ENCODE peak calls at places on chromosomes 11 and 22, in eight cellular contexts. I is brain microvascular endothelial cell, K is endothelial cell, H is astrocyte of the spinal cord, Z is Peyer's patch, G is progenitor cell of endocrine pancreas, Y is GM20000, W is choroid plexus epithelial cell. U is an unnamed sample.

GRCh38 chr22:32615874-32616564 is 141.4 kb downstream of the FBXO7 start:
- DNase-seq in I (no peak), K (no peak), H (no peak), Z (no peak), G (no peak), Y (no peak), W (no peak), U (no peak)

GRCh38 chr11:34204396-34205279 is 99.2 kb downstream of the NAT10 start:
- DNase-seq in I (no peak), K (no peak), H (peak; percentile 49), Z (no peak), G (no peak), Y (no peak), W (no peak), U (no peak)

GRCh38 chr22:36104988-36105387 is 55.6 kb downstream of the APOL3 start:
- DNase-seq in I (peak; percentile 12), K (no peak), H (no peak), Z (no peak), G (no peak), Y (no peak), W (no peak), U (no peak)

GRCh38 chr11:26805001-26805400 is 83.1 kb upstream of the SLC5A12 start:
- DNase-seq in I (no peak), K (no peak), H (no peak), Z (no peak), G (no peak), Y (no peak), W (peak; percentile 53), U (no peak)

GRCh38 chr11:60915250-60915914 is 1.4 kb downstream of the TMEM109 start:
- DNase-seq in I (peak; percentile 36), K (peak; percentile 59), H (peak; percentile 56), Z (peak; percentile 90), G (no peak), Y (peak; percentile 87), W (peak; percentile 44), U (peak; percentile 84)

GRCh38 chr11:73162196-73162740 is 20.1 kb upstream of the FCHSD2 start:
- DNase-seq in I (no peak), K (no peak), H (no peak), Z (no peak), G (no peak), Y (no peak), W (no peak), U (no peak)

GRCh38 chr11:11876458-11876857 is 34.7 kb downstream of the USP47 start:
- DNase-seq in I (peak; percentile 20), K (peak; percentile 27), H (no peak), Z (no peak), G (no peak), Y (no peak), W (peak; percentile 30), U (no peak)

GRCh38 chr22:43129426-43130425 is 13.5 kb downstream of the MCAT start:
- DNase-seq in I (no peak), K (no peak), H (no peak), Z (no peak), G (no peak), Y (no peak), W (no peak), U (no peak)

GRCh38 chr22:22753526-22754267 is 109.3 kb downstream of the GGTLC2 start:
- DNase-seq in I (peak; percentile 12), K (peak; percentile 77), H (peak; percentile 3), Z (peak; percentile 79), G (peak; percentile 58), Y (peak; percentile 80), W (peak; percentile 65), U (peak; percentile 76)

GRCh38 chr11:57646221-57646620 is 3.5 kb downstream of the YPEL4 start:
- DNase-seq in I (no peak), K (no peak), H (no peak), Z (no peak), G (no peak), Y (no peak), W (no peak), U (peak; percentile 22)

GRCh38 chr11:57647368-57647767 is 2.3 kb downstream of the YPEL4 start:
- DNase-seq in I (no peak), K (no peak), H (no peak), Z (no peak), G (no peak), Y (no peak), W (no peak), U (no peak)

GRCh38 chr11:57646756-57647303 is 2.9 kb downstream of the YPEL4 start:
- DNase-seq in I (no peak), K (no peak), H (no peak), Z (no peak), G (no peak), Y (no peak), W (no peak), U (no peak)

GRCh38 chr11:57644748-57645715 is 4.7 kb downstream of the YPEL4 start:
- DNase-seq in I (peak; percentile 62), K (peak; percentile 82), H (peak; percentile 74), Z (peak; percentile 83), G (peak; percentile 78), Y (peak; percentile 85), W (peak; percentile 84), U (peak; percentile 84)

GRCh38 chr11:57645716-57646085 is 4.0 kb downstream of the YPEL4 start:
- DNase-seq in I (no peak), K (no peak), H (no peak), Z (no peak), G (no peak), Y (no peak), W (no peak), U (no peak)
- TF ChIP-seq CTCF in I (no peak), K (no peak), H (no peak), Z (no peak), G (no peak), Y (no peak), W (no peak), U (no peak)

DNA sequence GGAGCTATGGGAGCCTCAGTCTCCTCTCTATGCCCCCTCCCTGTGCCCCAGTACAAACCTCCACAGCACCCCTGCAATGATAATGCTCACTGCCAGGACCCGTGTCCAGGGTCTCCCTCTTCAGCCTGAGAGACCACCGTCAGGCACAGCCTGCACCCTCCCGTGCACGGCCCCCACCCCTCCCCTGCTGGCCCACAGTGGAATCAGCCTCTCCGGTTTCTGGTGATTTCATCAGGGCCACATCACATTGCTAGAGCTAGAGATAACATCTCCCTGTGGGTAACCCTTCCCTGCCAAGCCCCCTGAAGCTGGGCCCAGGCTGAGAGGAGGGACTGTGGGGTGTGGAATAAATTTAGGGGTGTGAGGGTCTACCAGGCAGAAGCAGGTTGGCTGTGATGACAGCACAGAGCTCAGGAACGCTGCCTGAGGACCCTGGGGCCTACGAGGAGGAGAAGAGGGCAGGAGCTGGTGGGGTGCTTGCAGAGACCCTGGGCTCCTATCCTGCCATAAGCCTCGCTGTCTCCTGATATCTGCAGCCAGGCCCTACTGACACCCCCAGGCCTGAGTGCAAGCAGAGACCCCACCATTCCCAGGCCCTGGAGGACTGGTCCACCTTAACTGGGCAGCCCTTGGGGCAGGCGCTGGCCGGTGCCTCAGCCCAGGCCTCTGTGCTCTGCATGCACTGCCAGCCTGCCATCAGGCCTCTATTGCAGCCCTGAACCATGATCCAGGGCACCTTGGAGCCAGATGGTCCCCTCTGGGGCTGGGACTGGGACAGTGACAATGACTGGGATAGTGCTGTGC is at the start of gene KLHDC7B:
- DNase-seq in I (no peak), K (no peak), H (no peak), Z (no peak), G (no peak), Y (peak; percentile 51), W (peak; percentile 58), U (peak; percentile 49)
- TF ChIP-seq CTCF in I (peak; percentile 40), K (no peak), H (peak; percentile 11), Z (no peak), G (no peak), Y (no peak), W (peak; percentile 51), U (no peak)

DNA sequence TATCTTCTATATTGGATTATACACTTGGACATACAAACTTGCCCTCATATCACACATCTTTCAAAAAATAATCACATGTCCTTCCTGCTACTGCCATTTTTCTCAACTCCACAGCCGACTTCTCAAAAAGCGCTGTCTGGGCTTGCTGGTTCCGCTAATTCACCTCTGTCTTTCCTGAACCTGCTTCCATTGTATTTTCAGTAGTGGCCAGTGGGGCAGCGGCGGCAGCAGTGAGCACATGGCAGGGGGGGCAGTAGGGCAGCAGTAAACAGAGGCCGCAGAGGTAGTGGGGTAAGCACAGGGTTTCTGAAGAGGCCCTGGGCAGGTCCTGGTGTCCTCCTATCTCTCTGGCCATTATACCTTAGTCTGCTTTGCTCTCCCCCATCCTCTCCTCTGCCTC is 126.3 kb downstream of the RRAS2 start:
- DNase-seq in I (no peak), K (no peak), H (no peak), Z (no peak), G (no peak), Y (no peak), W (no peak), U (no peak)
- TF ChIP-seq CTCF in I (peak; percentile 58), K (peak; percentile 22), H (peak; percentile 36), Z (no peak), G (peak; percentile 34), Y (no peak), W (peak; percentile 51), U (peak; percentile 22)

GRCh38 chr11:94546886-94547285 is 3.2 kb downstream of the FUT4 start:
- DNase-seq in I (no peak), K (no peak), H (no peak), Z (no peak), G (no peak), Y (no peak), W (no peak), U (no peak)

GRCh38 chr11:94544582-94544831 is 786 bp downstream of the FUT4 start:
- DNase-seq in I (no peak), K (peak; percentile 26), H (no peak), Z (no peak), G (no peak), Y (no peak), W (no peak), U (no peak)

GRCh38 chr11:94544832-94545640 is 1.3 kb downstream of the FUT4 start:
- DNase-seq in I (no peak), K (no peak), H (no peak), Z (no peak), G (peak; percentile 12), Y (no peak), W (no peak), U (no peak)

GRCh38 chr11:94545641-94546470 is 2.1 kb downstream of the FUT4 start:
- DNase-seq in I (no peak), K (no peak), H (no peak), Z (no peak), G (no peak), Y (no peak), W (no peak), U (no peak)

DNA sequence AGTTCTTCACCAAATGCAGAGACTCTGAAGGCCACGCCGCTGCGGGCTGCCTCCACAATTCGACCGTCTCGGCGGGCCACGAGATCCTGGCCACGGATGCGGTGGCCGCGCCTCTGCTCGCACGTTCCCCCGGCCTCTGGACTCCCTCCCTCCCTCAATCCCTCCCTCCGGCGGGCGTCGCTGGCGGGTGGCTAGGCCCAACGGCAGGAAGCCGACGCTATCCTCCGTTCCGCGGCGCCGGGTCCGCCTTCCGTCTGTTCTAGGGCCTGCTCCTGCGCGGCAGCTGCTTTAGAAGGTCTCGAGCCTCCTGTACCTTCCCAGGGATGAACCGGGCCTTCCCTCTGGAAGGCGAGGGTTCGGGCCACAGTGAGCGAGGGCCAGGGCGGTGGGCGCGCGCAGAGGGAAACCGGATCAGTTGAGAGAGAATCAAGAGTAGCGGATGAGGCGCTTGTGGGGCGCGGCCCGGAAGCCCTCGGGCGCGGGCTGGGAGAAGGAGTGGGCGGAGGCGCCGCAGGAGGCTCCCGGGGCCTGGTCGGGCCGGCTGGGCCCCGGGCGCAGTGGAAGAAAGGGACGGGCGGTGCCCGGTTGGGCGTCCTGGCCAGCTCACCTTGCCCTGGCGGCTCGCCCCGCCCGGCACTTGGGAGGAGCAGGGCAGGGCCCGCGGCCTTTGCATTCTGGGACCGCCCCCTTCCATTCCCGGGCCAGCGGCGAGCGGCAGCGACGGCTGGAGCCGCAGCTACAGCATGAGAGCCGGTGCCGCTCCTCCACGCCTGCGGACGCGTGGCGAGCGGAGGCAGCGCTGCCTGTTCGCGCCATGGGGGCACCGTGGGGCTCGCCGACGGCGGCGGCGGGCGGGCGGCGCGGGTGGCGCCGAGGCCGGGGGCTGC is at the start of gene FUT4:
- DNase-seq in I (peak; percentile 64), K (peak; percentile 76), H (peak; percentile 86), Z (peak; percentile 69), G (peak; percentile 77), Y (peak; percentile 94), W (peak; percentile 83), U (peak; percentile 88)
- TF ChIP-seq CTCF in I (no peak), K (no peak), H (no peak), Z (peak; percentile 5), G (no peak), Y (no peak), W (no peak), U (peak; percentile 18)

U was measured in GM13977.